ENCODE peak calls at places on chromosomes 1 and 21, in nine cellular contexts. W is pancreas; I is mesenchymal stem cell; R is stimulated activated CD8-positive, alpha-beta memory T cell treated with anti-CD3 and anti-CD28 coated beads, Interleukin-7, amount 100 ng/mL, for 4 hours; Y is effector CD4-positive, alpha-beta T cell; O is AG04450; U is nephron progenitor cell; Z is activated CD4-positive, alpha-beta T cell treated with anti-CD3 and anti-CD28 coated beads, Interleukin-2, amount 50 U/mL, for 1 hour; T is H9. M is an unnamed sample.
A peak's percentile ranks its signal among the peaks of the same experiment; 100 is the strongest.

GRCh38 chr1:159171254-159171687 is at the start of gene CADM3:
- DNase-seq in W (peak; percentile 58), I (no peak), R (no peak), Y (no peak), O (no peak), U (no peak), Z (no peak), T (peak; percentile 59), M (no peak)

GRCh38 chr1:201267481-201268229 is 15.7 kb upstream of the PKP1 start:
- DNase-seq in W (no peak), I (peak; percentile 26), R (no peak), Y (no peak), O (no peak), U (no peak), Z (no peak), T (peak; percentile 7), M (peak; percentile 68)

GRCh38 chr1:159800177-159800935 is 1.8 kb upstream of the FCRL6 start:
- DNase-seq in W (no peak), I (no peak), R (peak; percentile 30), Y (no peak), O (no peak), U (no peak), Z (no peak), T (no peak), M (no peak)

GRCh38 chr21:37225440-37225839 is 41.7 kb downstream of the VPS26C start:
- DNase-seq in W (no peak), I (no peak), R (no peak), Y (no peak), O (no peak), U (no peak), Z (peak; percentile 28), T (no peak), M (no peak)

GRCh38 chr1:57192256-57192655 is 226.4 kb upstream of the C8B start:
- DNase-seq in W (no peak), I (no peak), R (no peak), Y (no peak), O (no peak), U (no peak), Z (no peak), T (no peak), M (no peak)

GRCh38 chr1:181073638-181074037 is 14.9 kb upstream of the IER5 start:
- DNase-seq in W (no peak), I (peak; percentile 45), R (no peak), Y (no peak), O (peak; percentile 74), U (no peak), Z (no peak), T (no peak), M (no peak)

GRCh38 chr1:114235956-114236355 is 82.3 kb upstream of the SYT6 start:
- DNase-seq in W (no peak), I (no peak), R (no peak), Y (no peak), O (no peak), U (no peak), Z (no peak), T (no peak), M (no peak)

GRCh38 chr1:108125312-108126138 is 74.6 kb downstream of the SLC25A24 start:
- DNase-seq in W (no peak), I (peak; percentile 78), R (peak; percentile 54), Y (peak; percentile 54), O (peak; percentile 69), U (peak; percentile 65), Z (peak; percentile 57), T (peak; percentile 77), M (no peak)

GRCh38 chr1:83857108-83857507 is 141.8 kb downstream of the TTLL7 start:
- DNase-seq in W (no peak), I (peak; percentile 74), R (no peak), Y (no peak), O (no peak), U (no peak), Z (no peak), T (no peak), M (no peak)

GRCh38 chr1:67956096-67956495 is 94.3 kb downstream of the DIRAS3 start:
- DNase-seq in W (no peak), I (no peak), R (no peak), Y (no peak), O (no peak), U (no peak), Z (no peak), T (no peak), M (no peak)

GRCh38 chr21:34807146-34807880 is 138.5 kb downstream of the CLIC6 start:
- DNase-seq in W (no peak), I (peak; percentile 99), R (peak; percentile 66), Y (peak; percentile 53), O (peak; percentile 81), U (no peak), Z (peak; percentile 51), T (no peak), M (peak; percentile 78)

GRCh38 chr1:176211395-176212165 is 4.5 kb upstream of the COP1 start:
- DNase-seq in W (no peak), I (no peak), R (no peak), Y (no peak), O (no peak), U (no peak), Z (no peak), T (no peak), M (no peak)

GRCh38 chr1:6519935-6520621 is 28.6 kb upstream of the PLEKHG5 start:
- DNase-seq in W (peak; percentile 48), I (peak; percentile 72), R (no peak), Y (no peak), O (peak; percentile 46), U (peak; percentile 63), Z (no peak), T (peak; percentile 95), M (no peak)

GRCh38 chr1:26996024-26996423 is 2.5 kb downstream of the TRNP1 start:
- DNase-seq in W (no peak), I (peak; percentile 61), R (no peak), Y (no peak), O (no peak), U (no peak), Z (no peak), T (peak; percentile 41), M (no peak)

GRCh38 chr1:16440150-16440479 is 409 bp upstream of the NECAP2 start:
- DNase-seq in W (no peak), I (no peak), R (no peak), Y (no peak), O (no peak), U (no peak), Z (no peak), T (no peak), M (no peak)

GRCh38 chr1:57163332-57163731 is 197.5 kb upstream of the C8B start:
- DNase-seq in W (no peak), I (no peak), R (no peak), Y (no peak), O (no peak), U (no peak), Z (no peak), T (no peak), M (no peak)

GRCh38 chr1:94658221-94658620 is 116.7 kb upstream of the F3 start:
- DNase-seq in W (no peak), I (peak; percentile 59), R (no peak), Y (no peak), O (no peak), U (no peak), Z (no peak), T (no peak), M (no peak)

GRCh38 chr1:65264197-65264929 is 45.0 kb upstream of the DNAJC6 start:
- DNase-seq in W (no peak), I (peak; percentile 84), R (no peak), Y (no peak), O (no peak), U (peak; percentile 59), Z (no peak), T (peak; percentile 67), M (no peak)

GRCh38 chr1:67273591-67273990 is 34.1 kb upstream of the IL12RB2 start:
- DNase-seq in W (no peak), I (no peak), R (no peak), Y (no peak), O (no peak), U (no peak), Z (no peak), T (no peak), M (no peak)

GRCh38 chr1:33039840-33040239 is 3.2 kb upstream of the AK2 start:
- DNase-seq in W (no peak), I (no peak), R (no peak), Y (no peak), O (no peak), U (no peak), Z (no peak), T (no peak), M (no peak)

GRCh38 chr1:118136511-118136937 is 48.5 kb downstream of the SPAG17 start:
- DNase-seq in W (no peak), I (peak; percentile 10), R (no peak), Y (no peak), O (peak; percentile 58), U (no peak), Z (no peak), T (no peak), M (no peak)

GRCh38 chr1:101089608-101090007 is 64.0 kb upstream of the DPH5 start:
- DNase-seq in W (no peak), I (no peak), R (no peak), Y (no peak), O (no peak), U (no peak), Z (no peak), T (no peak), M (no peak)

GRCh38 chr1:119046429-119047039 is 58.4 kb upstream of the TBX15 start:
- DNase-seq in W (no peak), I (no peak), R (no peak), Y (no peak), O (no peak), U (no peak), Z (no peak), T (no peak), M (no peak)

GRCh38 chr1:25017436-25018109 is 87.5 kb upstream of the RUNX3 start:
- DNase-seq in W (no peak), I (peak; percentile 81), R (no peak), Y (no peak), O (no peak), U (peak; percentile 45), Z (no peak), T (peak; percentile 46), M (no peak)

M was measured in suprapubic skin.